ENCODE peak calls at places on chromosomes 1 and 21, in nine cellular contexts. Q, Z, D, L, Y, U, X, T and M are unnamed samples.

GRCh38 chr1:230807551-230808267 is 60.5 kb downstream of the CAPN9 start:
- DNase-seq in Q (no peak), Z (no peak), D (no peak), L (no peak), Y (no peak), U (no peak), X (no peak), T (no peak), M (no peak)

GRCh38 chr1:55506686-55507577 is 291.8 kb upstream of the USP24 start:
- DNase-seq in Q (no peak), Z (peak), D (peak), L (no peak), Y (no peak), U (no peak), X (peak), T (no peak), M (peak)

GRCh38 chr21:44762221-44763049 is 39.2 kb downstream of the UBE2G2 start:
- DNase-seq in Q (no peak), Z (no peak), D (no peak), L (no peak), Y (no peak), U (no peak), X (no peak), T (no peak), M (no peak)

GRCh38 chr1:10620776-10621175 is 146.0 kb downstream of the PEX14 start:
- DNase-seq in Q (no peak), Z (no peak), D (no peak), L (no peak), Y (no peak), U (no peak), X (no peak), T (no peak), M (no peak)

GRCh38 chr21:27246741-27247140 is 279.9 kb upstream of the ADAMTS5 start:
- DNase-seq in Q (no peak), Z (peak), D (peak), L (no peak), Y (no peak), U (no peak), X (no peak), T (no peak), M (no peak)

GRCh38 chr1:159828916-159829634 is 2.4 kb downstream of the SLAMF8 start:
- DNase-seq in Q (no peak), Z (peak), D (no peak), L (peak), Y (no peak), U (peak), X (no peak), T (peak), M (no peak)

GRCh38 chr1:33661791-33662190 is 189.3 kb downstream of the ZSCAN20 start:
- DNase-seq in Q (no peak), Z (no peak), D (no peak), L (no peak), Y (no peak), U (no peak), X (no peak), T (no peak), M (no peak)

GRCh38 chr1:232555581-232556189 is 74.2 kb downstream of the SIPA1L2 start:
- DNase-seq in Q (no peak), Z (no peak), D (no peak), L (no peak), Y (no peak), U (no peak), X (no peak), T (no peak), M (no peak)

GRCh38 chr1:55051621-55052020 is 12.3 kb downstream of the PCSK9 start:
- DNase-seq in Q (no peak), Z (no peak), D (no peak), L (no peak), Y (no peak), U (no peak), X (no peak), T (no peak), M (no peak)

GRCh38 chr21:28393279-28393678 is 599.4 kb downstream of the LTN1 start:
- DNase-seq in Q (no peak), Z (no peak), D (no peak), L (no peak), Y (no peak), U (no peak), X (peak), T (no peak), M (no peak)

GRCh38 chr1:74485622-74486021 is 26.8 kb downstream of the LRRC53 start:
- DNase-seq in Q (no peak), Z (no peak), D (no peak), L (no peak), Y (no peak), U (no peak), X (no peak), T (no peak), M (no peak)

GRCh38 chr1:223233410-223234163 is 90.5 kb upstream of the TLR5 start:
- DNase-seq in Q (peak), Z (peak), D (peak), L (no peak), Y (no peak), U (no peak), X (peak), T (no peak), M (peak)

GRCh38 chr1:30318413-30318812 is 405.0 kb downstream of the MATN1 start:
- DNase-seq in Q (no peak), Z (no peak), D (no peak), L (no peak), Y (no peak), U (no peak), X (no peak), T (no peak), M (no peak)

GRCh38 chr1:6489799-6490180 is 1.7 kb downstream of the PLEKHG5 start:
- DNase-seq in Q (no peak), Z (peak), D (peak), L (peak), Y (peak), U (peak), X (peak), T (peak), M (peak)

GRCh38 chr1:228351850-228352249 is 54.8 kb downstream of the TRIM11 start:
- DNase-seq in Q (no peak), Z (no peak), D (no peak), L (no peak), Y (no peak), U (no peak), X (no peak), T (no peak), M (no peak)

GRCh38 chr1:245213066-245213465 is 58.3 kb downstream of the KIF26B start:
- DNase-seq in Q (no peak), Z (no peak), D (no peak), L (no peak), Y (no peak), U (no peak), X (no peak), T (no peak), M (no peak)

GRCh38 chr1:47229884-47230691 is 1.9 kb downstream of the TAL1 start:
- DNase-seq in Q (no peak), Z (peak), D (peak), L (no peak), Y (no peak), U (no peak), X (no peak), T (no peak), M (no peak)

GRCh38 chr1:205239078-205239477 is 11.3 kb downstream of the TMCC2 start:
- DNase-seq in Q (no peak), Z (no peak), D (no peak), L (no peak), Y (no peak), U (no peak), X (no peak), T (no peak), M (no peak)

GRCh38 chr1:193192586-193192985 is 6.2 kb upstream of the B3GALT2 start:
- DNase-seq in Q (no peak), Z (no peak), D (no peak), L (no peak), Y (no peak), U (no peak), X (no peak), T (no peak), M (no peak)

GRCh38 chr1:100134872-100135271 is 1.9 kb downstream of the TRMT13 start:
- DNase-seq in Q (no peak), Z (peak), D (no peak), L (no peak), Y (no peak), U (no peak), X (no peak), T (no peak), M (no peak)

GRCh38 chr1:9319789-9320519 is 27.3 kb downstream of the SPSB1 start:
- DNase-seq in Q (no peak), Z (no peak), D (no peak), L (no peak), Y (no peak), U (no peak), X (no peak), T (no peak), M (no peak)

GRCh38 chr21:15521644-15522001 is 208.2 kb upstream of the USP25 start:
- DNase-seq in Q (no peak), Z (no peak), D (no peak), L (no peak), Y (no peak), U (no peak), X (no peak), T (no peak), M (no peak)

GRCh38 chr1:159009704-159010361 is at the start of gene IFI16:
- DNase-seq in Q (peak), Z (peak), D (peak), L (no peak), Y (peak), U (peak), X (peak), T (peak), M (peak)

GRCh38 chr1:30718636-30719405 is 4.6 kb downstream of the MATN1 start:
- DNase-seq in Q (peak), Z (peak), D (peak), L (peak), Y (peak), U (peak), X (peak), T (peak), M (peak)

GRCh38 chr1:16491056-16491675 is 22.9 kb downstream of the RNU1-1 start:
- DNase-seq in Q (no peak), Z (no peak), D (no peak), L (no peak), Y (no peak), U (no peak), X (no peak), T (no peak), M (no peak)

GRCh38 chr1:154703207-154703606 is 95.2 kb upstream of the ADAR start:
- DNase-seq in Q (no peak), Z (peak), D (no peak), L (no peak), Y (no peak), U (no peak), X (no peak), T (no peak), M (no peak)

GRCh38 chr1:28553229-28553930 is 495 bp downstream of the TRNAU1AP start:
- DNase-seq in Q (peak), Z (peak), D (peak), L (peak), Y (peak), U (peak), X (peak), T (peak), M (no peak)

GRCh38 chr1:31429583-31429982 is 16.6 kb downstream of the SERINC2 start:
- DNase-seq in Q (no peak), Z (no peak), D (no peak), L (no peak), Y (no peak), U (no peak), X (no peak), T (no peak), M (no peak)

GRCh38 chr21:29187939-29188338 is 57.5 kb downstream of the MAP3K7CL start:
- DNase-seq in Q (peak), Z (peak), D (peak), L (no peak), Y (no peak), U (no peak), X (peak), T (no peak), M (peak)

GRCh38 chr21:25863031-25863430 is 128.3 kb downstream of the GABPA start:
- DNase-seq in Q (no peak), Z (no peak), D (no peak), L (no peak), Y (no peak), U (no peak), X (no peak), T (no peak), M (no peak)

GRCh38 chr1:57736940-57737339 is 313.1 kb upstream of the DAB1 start:
- DNase-seq in Q (no peak), Z (no peak), D (no peak), L (peak), Y (no peak), U (no peak), X (no peak), T (no peak), M (no peak)

GRCh38 chr1:81549588-81550127 is 251.1 kb upstream of the ADGRL2 start:
- DNase-seq in Q (no peak), Z (peak), D (peak), L (no peak), Y (no peak), U (peak), X (peak), T (peak), M (peak)

GRCh38 chr1:43750083-43750482 is 42.7 kb downstream of the ST3GAL3 start:
- DNase-seq in Q (no peak), Z (peak), D (peak), L (no peak), Y (no peak), U (no peak), X (no peak), T (no peak), M (no peak)

GRCh38 chr1:157774412-157774811 is 2.5 kb downstream of the FCRL2 start:
- DNase-seq in Q (no peak), Z (no peak), D (no peak), L (no peak), Y (no peak), U (no peak), X (no peak), T (no peak), M (no peak)
- TF ChIP-seq CTCF in Q (no peak), Z (no peak), D (no peak), L (no peak), Y (no peak), U (no peak), X (no peak), T (no peak), M (no peak)

DNA sequence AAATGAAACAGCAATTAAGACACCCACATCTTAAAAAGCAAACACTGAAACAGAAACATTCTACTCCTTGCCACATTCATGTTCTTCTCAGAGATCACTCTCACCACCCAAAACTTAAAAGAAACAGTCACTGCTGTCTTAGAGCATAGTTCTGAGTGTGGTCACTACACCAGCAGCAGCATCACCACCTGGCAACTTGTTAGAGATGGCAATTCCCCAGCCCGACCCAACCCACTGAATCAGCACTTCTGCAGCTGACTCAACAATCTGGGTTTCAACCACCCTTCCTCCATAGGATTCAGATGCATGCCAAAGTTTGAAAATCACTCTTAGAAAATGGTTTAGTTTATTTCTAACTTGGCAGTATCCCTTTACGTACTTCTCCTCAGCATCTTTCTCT is 126.1 kb downstream of the CDC42BPA start:
- DNase-seq in Q (peak), Z (peak), D (peak), L (no peak), Y (no peak), U (no peak), X (peak), T (no peak), M (peak)
- TF ChIP-seq CTCF in Q (no peak), Z (no peak), D (no peak), L (no peak), Y (no peak), U (no peak), X (no peak), T (no peak), M (no peak)

GRCh38 chr1:173161510-173162221 is 45.5 kb downstream of the TNFSF4 start:
- DNase-seq in Q (no peak), Z (peak), D (peak), L (no peak), Y (no peak), U (no peak), X (peak), T (no peak), M (no peak)

GRCh38 chr1:173164686-173165085 is 42.4 kb downstream of the TNFSF4 start:
- DNase-seq in Q (no peak), Z (no peak), D (no peak), L (no peak), Y (no peak), U (no peak), X (no peak), T (no peak), M (no peak)

GRCh38 chr1:173164178-173164577 is 43.0 kb downstream of the TNFSF4 start:
- DNase-seq in Q (no peak), Z (no peak), D (no peak), L (no peak), Y (no peak), U (no peak), X (no peak), T (no peak), M (no peak)

GRCh38 chr1:173162601-173163000 is 44.5 kb downstream of the TNFSF4 start:
- DNase-seq in Q (no peak), Z (no peak), D (no peak), L (no peak), Y (no peak), U (no peak), X (no peak), T (no peak), M (no peak)

GRCh38 chr1:173163209-173163608 is 43.9 kb downstream of the TNFSF4 start:
- DNase-seq in Q (no peak), Z (no peak), D (no peak), L (no peak), Y (no peak), U (no peak), X (no peak), T (no peak), M (no peak)
- TF ChIP-seq CTCF in Q (no peak), Z (no peak), D (no peak), L (no peak), Y (no peak), U (no peak), X (no peak), T (no peak), M (no peak)

GRCh38 chr1:21904475-21904724 is 32.7 kb downstream of the HSPG2 start:
- DNase-seq in Q (no peak), Z (no peak), D (no peak), L (no peak), Y (no peak), U (no peak), X (no peak), T (no peak), M (no peak)
- TF ChIP-seq CTCF in Q (no peak), Z (no peak), D (no peak), L (no peak), Y (no peak), U (no peak), X (no peak), T (no peak), M (no peak)

DNA sequence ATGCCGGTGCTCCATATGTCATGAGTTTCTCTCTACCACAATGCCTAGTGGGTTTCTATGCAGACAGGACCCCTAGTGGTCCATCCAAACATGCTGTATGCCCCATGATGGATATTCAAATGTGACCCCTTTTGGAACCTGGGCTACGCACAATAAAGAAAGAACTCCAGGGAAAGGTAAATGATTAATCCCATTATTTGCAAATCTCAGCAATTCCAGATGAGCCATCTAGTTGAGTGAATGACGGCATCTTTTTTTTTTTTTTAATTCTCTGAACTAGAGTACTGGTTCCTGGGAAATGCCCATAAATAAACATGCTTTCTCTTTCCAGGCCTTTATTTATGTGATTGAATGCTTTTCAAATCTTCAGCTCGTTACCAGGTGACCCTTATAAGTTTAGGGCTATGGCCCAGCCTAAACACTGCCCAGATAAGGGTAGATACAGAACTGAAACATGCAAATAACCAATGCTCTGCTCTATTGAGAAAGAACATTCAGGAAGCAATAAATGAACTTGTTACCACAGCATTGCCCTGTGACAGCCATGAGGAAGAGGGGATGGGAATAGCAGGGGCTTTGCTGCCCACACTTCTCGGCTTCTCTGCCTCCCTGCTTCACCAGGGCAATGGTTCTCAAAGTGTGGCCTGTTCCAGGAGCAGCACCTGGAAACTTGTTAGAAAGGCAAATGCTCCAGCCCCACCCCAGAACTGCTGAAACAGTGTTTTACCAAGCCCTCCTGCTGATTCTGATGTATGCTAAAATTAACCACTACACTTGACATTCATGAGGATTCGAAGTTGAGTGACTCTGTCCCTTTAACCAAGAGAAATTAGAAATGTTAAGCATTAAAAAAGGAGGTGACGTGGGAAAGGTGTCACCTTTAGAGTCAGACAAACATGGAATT is 151.6 kb downstream of the SEC16B start:
- DNase-seq in Q (no peak), Z (no peak), D (no peak), L (no peak), Y (no peak), U (no peak), X (no peak), T (peak), M (no peak)
- TF ChIP-seq CTCF in Q (no peak), Z (no peak), D (no peak), L (no peak), Y (no peak), U (no peak), X (no peak), T (no peak), M (no peak)